ENCODE peak calls at places on chromosomes 12 and 14, in seven cellular contexts. One of them, this sample, is unnamed.

GRCh38 chr12:57611116-57611809 is at the start of gene ARHGEF25:
- DNase-seq in NCI-H345: peak
- DNase-seq in T-helper 1 cell: no peak
- DNase-seq in mucosa of gallbladder: peak
- DNase-seq in hypothalamus: no peak
- DNase-seq in fibroblast of the aortic adventitia: peak
- DNase-seq in gastrocnemius medialis: no peak
- DNase-seq in this sample: no peak

GRCh38 chr12:27814851-27815591 is 35.0 kb upstream of the MANSC4 start:
- DNase-seq in T-helper 1 cell: no peak
- DNase-seq in hypothalamus: no peak
- DNase-seq in NCI-H345: no peak
- DNase-seq in fibroblast of the aortic adventitia: peak
- DNase-seq in mucosa of gallbladder: no peak
- DNase-seq in gastrocnemius medialis: no peak
- DNase-seq in this sample: no peak

GRCh38 chr14:90534091-90534837 is 137.4 kb downstream of the CALM1 start:
- DNase-seq in T-helper 1 cell: no peak
- DNase-seq in mucosa of gallbladder: no peak
- DNase-seq in hypothalamus: no peak
- DNase-seq in gastrocnemius medialis: no peak
- DNase-seq in fibroblast of the aortic adventitia: no peak
- DNase-seq in NCI-H345: no peak
- DNase-seq in this sample: no peak

GRCh38 chr12:67299526-67299925 is 30.4 kb downstream of the CAND1 start:
- DNase-seq in NCI-H345: no peak
- DNase-seq in gastrocnemius medialis: no peak
- DNase-seq in T-helper 1 cell: no peak
- DNase-seq in mucosa of gallbladder: no peak
- DNase-seq in fibroblast of the aortic adventitia: no peak
- DNase-seq in hypothalamus: no peak
- DNase-seq in this sample: no peak

GRCh38 chr14:38774162-38774561 is 328.9 kb downstream of the SEC23A start:
- DNase-seq in T-helper 1 cell: no peak
- DNase-seq in fibroblast of the aortic adventitia: no peak
- DNase-seq in gastrocnemius medialis: no peak
- DNase-seq in NCI-H345: no peak
- DNase-seq in hypothalamus: no peak
- DNase-seq in mucosa of gallbladder: no peak
- DNase-seq in this sample: no peak

GRCh38 chr14:63727231-63727735 is 582 bp downstream of the SGPP1 start:
- DNase-seq in NCI-H345: peak
- DNase-seq in hypothalamus: peak
- DNase-seq in gastrocnemius medialis: peak
- DNase-seq in mucosa of gallbladder: peak
- DNase-seq in T-helper 1 cell: peak
- DNase-seq in fibroblast of the aortic adventitia: peak
- DNase-seq in this sample: no peak

GRCh38 chr14:52789118-52789517 is 2.3 kb downstream of the GNPNAT1 start:
- DNase-seq in gastrocnemius medialis: no peak
- DNase-seq in NCI-H345: no peak
- DNase-seq in T-helper 1 cell: no peak
- DNase-seq in fibroblast of the aortic adventitia: peak
- DNase-seq in hypothalamus: no peak
- DNase-seq in mucosa of gallbladder: no peak
- DNase-seq in this sample: no peak

GRCh38 chr12:57119294-57119693 is 8.1 kb upstream of the STAT6 start:
- DNase-seq in mucosa of gallbladder: no peak
- DNase-seq in T-helper 1 cell: no peak
- DNase-seq in hypothalamus: no peak
- DNase-seq in NCI-H345: no peak
- DNase-seq in fibroblast of the aortic adventitia: no peak
- DNase-seq in gastrocnemius medialis: no peak
- DNase-seq in this sample: no peak

GRCh38 chr14:100531591-100532121 is 55.6 kb downstream of the BEGAIN start:
- DNase-seq in gastrocnemius medialis: peak
- DNase-seq in hypothalamus: no peak
- DNase-seq in mucosa of gallbladder: no peak
- DNase-seq in T-helper 1 cell: no peak
- DNase-seq in fibroblast of the aortic adventitia: no peak
- DNase-seq in NCI-H345: no peak
- DNase-seq in this sample: no peak

GRCh38 chr12:49129332-49130150 is 1.7 kb downstream of the TUBA1B start:
- DNase-seq in T-helper 1 cell: no peak
- DNase-seq in fibroblast of the aortic adventitia: no peak
- DNase-seq in NCI-H345: no peak
- DNase-seq in hypothalamus: no peak
- DNase-seq in gastrocnemius medialis: no peak
- DNase-seq in mucosa of gallbladder: no peak
- DNase-seq in this sample: no peak

GRCh38 chr12:80821513-80822000 is 104.8 kb downstream of the MYF5 start:
- DNase-seq in hypothalamus: no peak
- DNase-seq in mucosa of gallbladder: no peak
- DNase-seq in fibroblast of the aortic adventitia: no peak
- DNase-seq in NCI-H345: no peak
- DNase-seq in T-helper 1 cell: no peak
- DNase-seq in gastrocnemius medialis: no peak
- DNase-seq in this sample: no peak

GRCh38 chr14:104277416-104278213 is 139.2 kb downstream of the KIF26A start:
- DNase-seq in hypothalamus: no peak
- DNase-seq in NCI-H345: no peak
- DNase-seq in fibroblast of the aortic adventitia: no peak
- DNase-seq in T-helper 1 cell: no peak
- DNase-seq in gastrocnemius medialis: no peak
- DNase-seq in mucosa of gallbladder: no peak
- DNase-seq in this sample: no peak

This sample was measured in activated gamma-delta T cell treated with anti-CD3 and anti-CD28 coated beads, Interleukin-2, amount 50 U/mL, for 16 hours.